ENCODE peak calls at places on chromosomes 6 and 20, in five cellular contexts. V, G, B, L and Z are unnamed samples.

GRCh38 chr20:1130058-1130694 is 11.8 kb downstream of the PSMF1 start:
- DNase-seq in V (no peak), L (no peak), B (no peak), G (no peak), Z (no peak)

GRCh38 chr6:56255370-56255769 is 8.0 kb upstream of the COL21A1 start:
- DNase-seq in B (no peak), V (no peak), G (no peak), L (no peak), Z (no peak)

GRCh38 chr20:3686867-3687321 is 5.1 kb upstream of the ADAM33 start:
- DNase-seq in V (no peak), L (no peak), G (no peak), B (no peak), Z (no peak)

GRCh38 chr20:24670341-24670821 is 201.0 kb downstream of the SYNDIG1 start:
- DNase-seq in G (no peak), L (no peak), B (no peak), V (no peak), Z (no peak)

GRCh38 chr20:37354210-37355195 is 8.6 kb downstream of the SRC start:
- DNase-seq in G (no peak), L (peak), V (no peak), B (no peak), Z (no peak)

GRCh38 chr6:2157441-2158127 is 87.8 kb downstream of the GMDS start:
- DNase-seq in B (peak), L (no peak), G (no peak), V (peak), Z (peak)

GRCh38 chr6:66662196-66662595 is 955.2 kb upstream of the EYS start:
- DNase-seq in B (no peak), L (peak), V (peak), G (peak), Z (no peak)

GRCh38 chr6:7264686-7265384 is 48.2 kb downstream of the SSR1 start:
- DNase-seq in G (no peak), B (no peak), L (no peak), V (peak), Z (no peak)

GRCh38 chr6:122717350-122717749 is 62.2 kb upstream of the FABP7 start:
- DNase-seq in V (no peak), B (no peak), L (no peak), G (no peak), Z (no peak)

GRCh38 chr6:168363302-168363701 is 43.7 kb upstream of the DACT2 start:
- DNase-seq in B (no peak), L (no peak), V (no peak), G (no peak), Z (no peak)

GRCh38 chr6:28643017-28643740 is 117.5 kb downstream of the GPX5 start:
- DNase-seq in V (peak), B (peak), G (peak), L (peak), Z (peak)

GRCh38 chr6:39867592-39867991 is 66.7 kb downstream of the MOCS1 start:
- DNase-seq in B (no peak), L (no peak), G (no peak), V (no peak), Z (no peak)

GRCh38 chr6:139017227-139017626 is 11.3 kb upstream of the ABRACL start:
- DNase-seq in G (no peak), L (no peak), B (no peak), V (no peak), Z (no peak)

GRCh38 chr20:12575352-12576095 is 433.2 kb upstream of the SPTLC3 start:
- DNase-seq in B (no peak), V (no peak), G (no peak), L (no peak), Z (no peak)

GRCh38 chr20:31877684-31878083 is 7.2 kb downstream of the TTLL9 start:
- DNase-seq in L (no peak), B (no peak), G (no peak), V (no peak), Z (no peak)

GRCh38 chr6:24662206-24662605 is 4.5 kb downstream of the TDP2 start:
- DNase-seq in V (no peak), G (no peak), L (no peak), B (no peak), Z (no peak)

GRCh38 chr6:56549014-56549413 is 93.7 kb downstream of the DST start:
- DNase-seq in B (no peak), G (peak), L (peak), V (no peak), Z (no peak)

GRCh38 chr20:50820515-50821256 is 25.8 kb downstream of the BCAS4 start:
- DNase-seq in G (no peak), V (no peak), L (no peak), B (no peak), Z (no peak)

GRCh38 chr6:53424976-53425718 is 76.4 kb upstream of the ELOVL5 start:
- DNase-seq in L (no peak), G (no peak), B (no peak), V (no peak), Z (no peak)

GRCh38 chr6:46776070-46776752 is 17.0 kb upstream of the MEP1A start:
- DNase-seq in B (no peak), L (no peak), V (no peak), G (no peak), Z (no peak)

GRCh38 chr20:48285656-48286055 is 500.4 kb upstream of the SULF2 start:
- DNase-seq in G (no peak), B (no peak), V (peak), L (no peak), Z (no peak)

GRCh38 chr6:168098431-168098861 is 19.4 kb upstream of the FRMD1 start:
- DNase-seq in V (no peak), B (no peak), L (no peak), G (no peak), Z (no peak)

GRCh38 chr20:24834310-24834709 is 114.8 kb upstream of the CST7 start:
- DNase-seq in G (no peak), B (no peak), L (no peak), V (no peak), Z (no peak)

GRCh38 chr6:4935981-4936680 is 67.7 kb downstream of the RPP40 start:
- DNase-seq in V (no peak), G (no peak), B (no peak), L (no peak), Z (no peak)

GRCh38 chr6:84546427-84546914 is 217.9 kb downstream of the TBX18 start:
- DNase-seq in L (peak), B (peak), G (no peak), V (no peak), Z (no peak)

GRCh38 chr6:156779206-156780116 is 2.3 kb downstream of the ARID1B start:
- DNase-seq in V (peak), G (peak), L (peak), B (no peak), Z (no peak)

GRCh38 chr6:139964737-139965136 is 590.3 kb upstream of the CITED2 start:
- DNase-seq in G (no peak), B (no peak), L (no peak), V (no peak), Z (no peak)

GRCh38 chr6:149429427-149430360 is 29.6 kb downstream of the SUMO4 start:
- DNase-seq in V (no peak), L (no peak), B (no peak), G (no peak), Z (no peak)

GRCh38 chr20:21191839-21192238 is 66.0 kb downstream of the KIZ start:
- DNase-seq in B (no peak), L (no peak), G (no peak), V (no peak), Z (no peak)

GRCh38 chr20:64064145-64064698 is 1.2 kb downstream of the TCEA2 start:
- DNase-seq in G (no peak), V (no peak), L (no peak), B (no peak), Z (peak)

GRCh38 chr6:41688256-41688965 is 47.0 kb downstream of the TFEB start:
- DNase-seq in B (no peak), L (no peak), V (no peak), G (no peak), Z (no peak)

GRCh38 chr20:63456429-63457284 is 15.8 kb downstream of the KCNQ2 start:
- DNase-seq in V (no peak), L (peak), B (no peak), G (no peak), Z (no peak)

GRCh38 chr20:40562031-40562430 is 127.0 kb downstream of the MAFB start:
- DNase-seq in G (peak), L (no peak), V (no peak), B (no peak), Z (no peak)

GRCh38 chr6:53326372-53327016 is 22.3 kb downstream of the ELOVL5 start:
- DNase-seq in G (peak), V (no peak), B (no peak), L (no peak), Z (peak)

GRCh38 chr6:119479860-119480655 is 130.5 kb upstream of the MAN1A1 start:
- DNase-seq in G (peak), V (no peak), B (no peak), L (no peak), Z (no peak)

GRCh38 chr6:155106456-155107107 is 111.5 kb downstream of the TIAM2 start:
- DNase-seq in V (no peak), G (no peak), B (no peak), L (no peak), Z (no peak)

GRCh38 chr20:25072226-25072811 is 9.6 kb downstream of the VSX1 start:
- DNase-seq in G (no peak), L (no peak), V (no peak), B (no peak), Z (no peak)

GRCh38 chr6:107871981-107872380 is 47.9 kb upstream of the SCML4 start:
- DNase-seq in L (no peak), B (no peak), G (no peak), V (no peak), Z (no peak)
- TF ChIP-seq REST in L (no peak), B (no peak), G (no peak), V (no peak), Z (no peak)

GRCh38 chr20:39290575-39290974 is 328.4 kb downstream of the DHX35 start:
- DNase-seq in G (no peak), L (no peak), B (no peak), V (no peak), Z (no peak)

GRCh38 chr20:39291301-39291700 is 329.2 kb downstream of the DHX35 start:
- DNase-seq in B (no peak), V (no peak), L (no peak), G (no peak), Z (no peak)

GRCh38 chr20:39289316-39289715 is 327.2 kb downstream of the DHX35 start:
- DNase-seq in V (no peak), B (no peak), G (peak), L (no peak), Z (no peak)

GRCh38 chr20:39292193-39292736 is 330.1 kb downstream of the DHX35 start:
- DNase-seq in G (no peak), L (no peak), V (no peak), B (no peak), Z (no peak)

DNA sequence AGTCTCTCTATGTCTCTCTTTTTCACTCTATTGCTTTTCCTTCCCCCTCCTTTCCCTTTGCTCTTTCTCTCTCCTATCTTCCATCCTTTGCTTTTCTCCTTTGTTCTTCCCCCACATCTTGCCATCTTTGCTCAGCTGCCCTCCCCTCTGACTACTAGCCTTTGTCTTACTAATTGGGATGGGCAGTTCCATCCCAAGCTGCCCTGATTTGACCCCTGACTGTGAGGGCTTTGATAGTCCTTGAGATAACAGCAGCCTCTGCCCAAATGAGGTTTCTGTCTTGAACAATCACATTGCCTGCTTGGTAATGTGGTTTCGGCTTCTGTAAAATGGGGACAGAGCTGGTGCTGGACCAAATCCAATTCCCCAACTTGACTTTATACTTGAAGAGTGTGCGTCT is 327.7 kb downstream of the DHX35 start:
- DNase-seq in L (no peak), B (no peak), G (no peak), V (no peak), Z (no peak)
- TF ChIP-seq SIN3A in L (no peak), B (no peak), G (no peak), V (no peak), Z (no peak)

GRCh38 chr6:27188206-27188884 is 59.2 kb upstream of the PRSS16 start:
- DNase-seq in V (peak), L (peak), G (peak), B (peak), Z (peak)
- H3K9ac ChIP-seq in V (peak), L (peak), G (peak), B (peak), Z (peak)

GRCh38 chr6:144364208-144364718 is 79.1 kb downstream of the UTRN start:
- DNase-seq in L (no peak), B (no peak), G (no peak), V (no peak), Z (no peak)

GRCh38 chr6:144360401-144360800 is 75.3 kb downstream of the UTRN start:
- DNase-seq in L (no peak), B (no peak), V (no peak), G (no peak), Z (no peak)

GRCh38 chr6:144361027-144361426 is 75.9 kb downstream of the UTRN start:
- DNase-seq in V (no peak), L (no peak), B (no peak), G (no peak), Z (no peak)

GRCh38 chr6:144364727-144365126 is 79.6 kb downstream of the UTRN start:
- DNase-seq in V (no peak), L (no peak), G (no peak), B (no peak), Z (no peak)

DNA sequence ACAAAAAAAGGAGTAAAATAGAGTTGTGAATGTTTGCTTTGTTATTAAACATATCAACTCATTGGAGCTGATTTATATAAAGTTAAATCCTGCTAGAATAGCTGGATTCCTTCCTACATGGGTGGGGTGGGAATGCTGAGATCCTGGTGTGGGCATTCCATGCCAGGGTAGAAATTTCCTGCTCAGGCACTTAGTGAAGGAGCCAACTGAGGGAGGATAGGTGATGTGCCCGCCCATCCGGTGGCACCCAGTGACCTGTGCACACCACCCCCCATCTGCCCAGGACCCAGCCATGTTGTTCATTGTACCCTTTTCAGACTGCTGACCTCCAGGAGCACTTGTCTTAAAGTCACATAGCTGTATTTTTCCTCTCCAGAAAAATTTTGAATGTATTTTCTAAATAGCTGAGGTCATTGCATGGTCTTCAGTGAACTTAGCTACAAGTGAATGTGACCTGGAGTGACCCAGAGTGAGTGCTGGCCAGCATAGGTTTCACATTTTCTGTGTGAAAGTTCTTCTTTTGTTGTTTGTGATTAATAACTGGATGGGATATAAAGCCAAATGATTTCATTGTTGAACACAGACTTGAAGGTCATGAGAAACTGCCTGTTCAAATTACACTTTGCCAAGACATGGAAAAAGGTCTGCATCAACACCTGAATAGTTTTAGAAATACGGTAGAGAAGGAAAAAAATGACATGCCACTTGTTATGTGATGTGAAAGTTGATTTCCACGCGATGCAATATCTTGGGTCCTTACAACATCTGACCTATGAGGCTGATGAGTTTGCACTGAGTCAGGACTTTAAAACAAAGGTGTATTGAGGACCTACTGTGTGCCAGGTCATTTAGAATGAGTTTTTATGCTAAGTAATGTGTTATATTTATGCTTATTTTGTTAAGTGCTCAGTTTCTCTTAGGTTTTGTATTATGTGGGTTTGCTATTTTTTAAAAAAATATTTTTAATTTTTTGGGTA is 77.2 kb downstream of the UTRN start:
- DNase-seq in B (no peak), G (no peak), L (no peak), V (peak), Z (no peak)
- TF ChIP-seq REST in B (no peak), G (no peak), L (no peak), V (no peak), Z (no peak)